ENCODE peak calls at places on chromosome 17, in five cellular contexts. F is HepG2, B is stomach, Q is tibial nerve, M is GM12878. S is an unnamed sample.

GRCh38 chr17:10197362-10197720 is 1.1 kb downstream of the GAS7 start:
- DNase-seq in F (no peak), B (no peak), Q (no peak), M (no peak), S (peak)

GRCh38 chr17:73103661-73104335 is 11.3 kb upstream of the SLC39A11 start:
- DNase-seq in F (no peak), B (no peak), Q (no peak), M (no peak), S (no peak)

GRCh38 chr17:44623070-44623725 is 33.1 kb upstream of the MEIOC start:
- DNase-seq in F (peak), B (no peak), Q (no peak), M (no peak), S (no peak)

GRCh38 chr17:72212041-72212440 is 91.2 kb downstream of the SOX9 start:
- DNase-seq in F (no peak), B (no peak), Q (no peak), M (no peak), S (no peak)

GRCh38 chr17:58279016-58279671 is 1.6 kb downstream of the MPO start:
- DNase-seq in F (no peak), B (no peak), Q (no peak), M (no peak), S (peak)

GRCh38 chr17:15744091-15744676 is 12.1 kb downstream of the TBC1D26 start:
- DNase-seq in F (no peak), B (no peak), Q (no peak), M (no peak), S (no peak)

GRCh38 chr17:55201609-55201932 is 63.2 kb upstream of the HLF start:
- DNase-seq in F (no peak), B (no peak), Q (no peak), M (no peak), S (no peak)

GRCh38 chr17:79975498-79976134 is 60.1 kb downstream of the TBC1D16 start:
- DNase-seq in F (no peak), B (no peak), Q (no peak), M (no peak), S (no peak)

GRCh38 chr17:40018211-40019121 is 3.2 kb downstream of the CSF3 start:
- DNase-seq in F (no peak), B (no peak), Q (no peak), M (no peak), S (peak)

DNA sequence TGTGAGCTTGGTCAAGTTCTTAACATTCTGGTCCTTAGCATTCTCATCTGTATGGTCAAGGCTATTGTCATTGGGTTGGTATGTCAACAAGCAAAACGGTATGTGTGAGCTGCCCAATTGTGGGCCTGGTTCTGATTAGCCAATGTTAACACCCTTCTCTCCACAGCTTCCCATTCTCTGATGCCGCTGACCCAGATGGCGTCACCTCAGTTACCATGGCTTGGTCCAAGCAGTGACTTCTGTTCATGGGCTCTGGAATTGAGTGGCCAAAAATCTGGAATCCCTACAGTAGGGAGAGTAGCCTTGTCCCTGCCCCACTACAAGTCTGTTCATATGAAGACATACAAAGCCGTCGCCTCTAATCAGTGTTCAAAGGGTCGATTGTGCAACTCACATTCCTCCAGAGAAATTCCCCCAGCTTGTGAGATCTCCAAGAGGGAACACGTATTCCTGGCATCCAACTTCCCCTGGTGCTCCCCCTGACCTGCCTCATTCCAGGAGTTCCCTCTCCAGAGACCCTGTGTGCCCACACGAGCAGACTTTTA is 15.8 kb downstream of the TMEM98 start:
- DNase-seq in F (peak), B (no peak), Q (no peak), M (no peak), S (peak)
- H3K27ac ChIP-seq in F (no peak), B (no peak), Q (no peak), M (no peak), S (no peak)

GRCh38 chr17:66996926-66997325 is 32.4 kb downstream of the CACNG4 start:
- DNase-seq in F (no peak), B (no peak), Q (no peak), M (no peak), S (no peak)
- TF ChIP-seq EP300 in F (no peak), B (no peak), Q (no peak), M (no peak), S (no peak)

DNA sequence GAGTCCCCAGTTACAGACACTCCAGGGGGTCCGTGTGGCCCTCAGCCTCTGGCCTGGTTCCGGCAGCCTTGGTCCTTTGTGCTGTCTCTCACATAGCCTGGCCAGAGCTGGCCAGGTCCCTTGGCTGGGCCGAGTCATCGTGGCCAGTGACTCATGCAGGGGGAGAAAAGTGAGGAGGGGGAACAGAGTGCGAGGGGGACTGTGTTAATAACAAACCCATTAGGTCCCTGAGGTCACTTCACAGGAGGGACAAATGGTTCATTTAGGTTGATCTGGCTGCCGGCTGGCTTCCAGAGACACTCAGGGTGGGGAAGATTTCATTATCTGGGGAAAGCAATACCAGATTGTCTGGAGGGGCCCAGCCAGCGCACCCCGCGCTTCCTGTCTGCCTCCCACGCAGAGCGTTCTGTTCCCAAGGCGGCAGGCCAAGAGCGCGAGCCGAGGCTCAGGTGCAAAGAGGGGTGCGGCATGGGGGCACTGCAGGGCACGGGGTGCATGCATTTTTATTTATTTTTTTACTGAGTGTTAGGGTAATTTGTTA is 223.1 kb downstream of the SEC14L1 start:
- DNase-seq in F (peak), B (no peak), Q (no peak), M (no peak), S (peak)
- H3K27ac ChIP-seq in F (peak), B (peak), Q (peak), M (no peak), S (peak)

GRCh38 chr17:82949984-82950383 is 110.2 kb upstream of the ZNF750 start:
- DNase-seq in F (no peak), B (no peak), Q (no peak), M (no peak), S (peak)

GRCh38 chr17:82948957-82949356 is 109.1 kb upstream of the ZNF750 start:
- DNase-seq in F (no peak), B (no peak), Q (no peak), M (no peak), S (no peak)

GRCh38 chr17:82949361-82949760 is 109.5 kb upstream of the ZNF750 start:
- DNase-seq in F (no peak), B (no peak), Q (no peak), M (no peak), S (no peak)

GRCh38 chr17:82947051-82947991 is 107.5 kb upstream of the ZNF750 start:
- DNase-seq in F (no peak), B (no peak), Q (no peak), M (no peak), S (peak)

GRCh38 chr17:82948081-82948511 is 108.3 kb upstream of the ZNF750 start:
- DNase-seq in F (no peak), B (no peak), Q (no peak), M (no peak), S (no peak)
- TF ChIP-seq EP300 in F (no peak), B (no peak), Q (no peak), M (no peak), S (no peak)

DNA sequence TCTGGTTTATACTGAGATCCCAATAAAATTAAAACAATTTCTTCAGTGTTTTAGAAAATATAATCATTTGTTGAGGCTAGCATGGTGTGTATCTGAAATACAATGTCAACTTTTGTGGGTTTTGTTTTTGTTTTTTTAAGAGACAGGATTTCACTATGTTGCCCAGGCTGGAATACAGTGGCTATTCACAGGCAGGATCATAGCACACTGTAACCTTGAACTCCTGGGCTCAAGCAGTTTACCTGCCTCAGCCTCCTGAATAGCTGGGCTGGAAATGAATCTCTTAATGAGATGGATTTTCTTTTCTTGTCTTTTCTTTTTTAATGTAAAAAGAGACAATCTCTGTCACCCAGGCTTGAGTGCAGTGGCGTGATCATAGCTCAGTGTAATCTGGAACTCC is 12.1 kb downstream of the DDX42 start:
- DNase-seq in F (peak), B (no peak), Q (no peak), M (no peak), S (no peak)
- H3K27ac ChIP-seq in F (peak), B (no peak), Q (no peak), M (no peak), S (no peak)